ENCODE peak calls at places on chromosomes 16 and 17, in four cellular contexts. Q is stimulated activated naive B cell treated with anti-CD40 and anti-IgM and Interleukin-4, amounts not matched to agents 10 μg/mL and 1 μg/mL and 100 μg/mL, for 72 hours; O is central memory CD8-positive, alpha-beta T cell; S is mucosa of descending colon. Y is an unnamed sample.

GRCh38 chr17:33144837-33145236 is 148.3 kb downstream of the ASIC2 start:
- ATAC-seq in Q (no peak), O (no peak), S (no peak), Y (no peak)

GRCh38 chr17:6456321-6456720 is 12.1 kb downstream of the PIMREG start:
- ATAC-seq in Q (no peak), O (no peak), S (peak), Y (no peak)

GRCh38 chr17:42704495-42705494 is 22.5 kb downstream of the CNTNAP1 start:
- ATAC-seq in Q (peak), O (no peak), S (no peak), Y (peak)

GRCh38 chr17:51029568-51030463 is 90.9 kb downstream of the SPAG9 start:
- ATAC-seq in Q (peak), O (peak), S (peak), Y (no peak)

GRCh38 chr17:2383628-2384167 is 17.2 kb downstream of the MNT start:
- ATAC-seq in Q (no peak), O (no peak), S (no peak), Y (no peak)

GRCh38 chr16:53946745-53947386 is 242.9 kb downstream of the FTO start:
- ATAC-seq in Q (no peak), O (no peak), S (peak), Y (no peak)

GRCh38 chr16:10738231-10739077 is 5.2 kb upstream of the NUBP1 start:
- ATAC-seq in Q (peak), O (no peak), S (peak), Y (peak)

GRCh38 chr16:85928411-85928820 is 29.5 kb downstream of the IRF8 start:
- ATAC-seq in Q (peak), O (no peak), S (peak), Y (no peak)